ENCODE peak calls at places on chromosome 20, in five cellular contexts. G is EL; A is HCEC 1CT; C is left kidney; S is stimulated activated naive CD4-positive, alpha-beta T cell treated with Interleukin-2 at 50 U/mL for 16 hours. J is an unnamed sample.

GRCh38 chr20:51600016-51600420 is 57.5 kb upstream of the NFATC2 start:
- DNase-seq in A (no peak), S (no peak), C (no peak), G (no peak), J (no peak)

GRCh38 chr20:35606127-35606526 is 9.5 kb upstream of the SPAG4 start:
- DNase-seq in G (no peak), S (no peak), A (no peak), C (no peak), J (no peak)

GRCh38 chr20:916125-916799 is at the start of gene ANGPT4:
- DNase-seq in G (no peak), C (peak; percentile 45), S (no peak), A (no peak), J (no peak)

GRCh38 chr20:59020938-59021551 is 1.8 kb downstream of the TUBB1 start:
- DNase-seq in A (no peak), S (no peak), G (peak; percentile 55), C (peak; percentile 35), J (no peak)

GRCh38 chr20:12722096-12722495 is 286.7 kb upstream of the SPTLC3 start:
- DNase-seq in C (peak; percentile 53), A (no peak), G (no peak), S (no peak), J (no peak)

GRCh38 chr20:13791562-13792459 is 7.0 kb downstream of the NDUFAF5 start:
- DNase-seq in G (no peak), S (no peak), C (no peak), A (no peak), J (no peak)

GRCh38 chr20:62596486-62596885 is 45.8 kb upstream of the SLCO4A1 start:
- DNase-seq in G (no peak), S (no peak), C (peak; percentile 36), A (no peak), J (no peak)

GRCh38 chr20:46552460-46553420 is 2.3 kb upstream of the OCSTAMP start:
- DNase-seq in A (no peak), G (no peak), S (peak; percentile 23), C (no peak), J (no peak)

GRCh38 chr20:54179946-54180345 is 6.2 kb upstream of the CYP24A1 start:
- DNase-seq in G (no peak), S (no peak), A (no peak), C (no peak), J (no peak)

GRCh38 chr20:33076662-33077398 is 2.6 kb upstream of the BPIFB4 start:
- DNase-seq in G (peak; percentile 6), C (no peak), A (no peak), S (no peak), J (no peak)

GRCh38 chr20:36676701-36677421 is 30.9 kb upstream of the SLA2 start:
- DNase-seq in S (no peak), A (no peak), C (no peak), G (no peak), J (no peak)

GRCh38 chr20:32110173-32110704 is 725 bp downstream of the TM9SF4 start:
- DNase-seq in S (no peak), C (no peak), A (peak; percentile 11), G (no peak), J (no peak)

GRCh38 chr20:57849126-57849867 is 139.5 kb upstream of the PMEPA1 start:
- DNase-seq in C (peak; percentile 46), A (no peak), S (no peak), G (no peak), J (no peak)

GRCh38 chr20:32434434-32434833 is 76.3 kb downstream of the ASXL1 start:
- DNase-seq in C (no peak), A (no peak), S (no peak), G (no peak), J (no peak)

GRCh38 chr20:57648878-57649616 is 28.8 kb upstream of the ZBP1 start:
- DNase-seq in S (no peak), G (no peak), A (no peak), C (no peak), J (no peak)

GRCh38 chr20:21096321-21097043 is 9.7 kb downstream of the LINC00237 start:
- DNase-seq in S (no peak), G (peak; percentile 45), C (peak; percentile 61), A (peak; percentile 50), J (no peak)

GRCh38 chr20:53737404-53738038 is 143.9 kb upstream of the ZNF217 start:
- DNase-seq in C (peak; percentile 37), A (no peak), G (no peak), S (no peak), J (no peak)

GRCh38 chr20:7327815-7328214 is 560.3 kb downstream of the BMP2 start:
- DNase-seq in G (no peak), S (no peak), C (no peak), A (no peak), J (no peak)

GRCh38 chr20:2303693-2304092 is 7.9 kb downstream of the TGM3 start:
- DNase-seq in G (no peak), A (no peak), C (no peak), S (no peak), J (no peak)

GRCh38 chr20:7637184-7637583 is 303.1 kb downstream of the HAO1 start:
- DNase-seq in S (no peak), G (no peak), A (no peak), C (no peak), J (no peak)

GRCh38 chr20:444862-445426 is 17.4 kb downstream of the TBC1D20 start:
- DNase-seq in G (peak; percentile 91), S (no peak), A (no peak), C (no peak), J (no peak)